ENCODE peak calls at places on chromosome 3, in four cellular contexts. K, G, X and I are unnamed samples.

GRCh38 chr3:94453864-94454263 is 391.0 kb downstream of the NSUN3 start:
- DNase-seq in K (no peak), G (no peak), X (no peak), I (no peak)

GRCh38 chr3:21447471-21448205 is 303.4 kb downstream of the ZNF385D start:
- DNase-seq in K (no peak), G (no peak), X (peak), I (peak)

GRCh38 chr3:136576279-136577009 is 175.7 kb downstream of the STAG1 start:
- DNase-seq in K (no peak), G (no peak), X (no peak), I (no peak)

GRCh38 chr3:38168988-38169363 is 3.6 kb downstream of the OXSR1 start:
- DNase-seq in K (no peak), G (no peak), X (no peak), I (no peak)

GRCh38 chr3:184417619-184418327 is 37.9 kb downstream of the CHRD start:
- DNase-seq in K (peak), G (peak), X (no peak), I (no peak)

GRCh38 chr3:41112466-41112865 is 86.8 kb upstream of the CTNNB1 start:
- DNase-seq in K (no peak), G (no peak), X (no peak), I (no peak)

GRCh38 chr3:25338158-25338725 is 89.8 kb upstream of the RARB start:
- DNase-seq in K (no peak), G (no peak), X (no peak), I (no peak)

GRCh38 chr3:52450489-52451236 is 3.2 kb downstream of the TNNC1 start:
- DNase-seq in K (no peak), G (no peak), X (no peak), I (no peak)

GRCh38 chr3:193560870-193561269 is 6.2 kb upstream of the ATP13A4 start:
- DNase-seq in K (no peak), G (no peak), X (no peak), I (no peak)

GRCh38 chr3:190076601-190077444 is 43.9 kb downstream of the P3H2 start:
- DNase-seq in K (no peak), G (no peak), X (peak), I (peak)

GRCh38 chr3:32821686-32822296 is 4.0 kb downstream of the TRIM71 start:
- DNase-seq in K (peak), G (no peak), X (no peak), I (no peak)

GRCh38 chr3:45464336-45464809 is 76.0 kb downstream of the LARS2 start:
- DNase-seq in K (no peak), G (no peak), X (no peak), I (no peak)

GRCh38 chr3:147758786-147759185 is 349.6 kb downstream of the ZIC1 start:
- DNase-seq in K (no peak), G (no peak), X (no peak), I (no peak)

GRCh38 chr3:27607370-27607769 is 114.8 kb downstream of the EOMES start:
- DNase-seq in K (no peak), G (no peak), X (no peak), I (no peak)

GRCh38 chr3:153355559-153355958 is 193.5 kb downstream of the RAP2B start:
- DNase-seq in K (no peak), G (no peak), X (no peak), I (no peak)